ENCODE peak calls at places on chromosomes 7 and 10, in seven cellular contexts. R, J, U, B, L, Y and V are unnamed samples.
A peak's percentile ranks its signal among the peaks of the same experiment; 100 is the strongest.

GRCh38 chr10:34743804-34744203 is 71.3 kb downstream of the PARD3 start:
- DNase-seq in R (peak; percentile 65), J (peak; percentile 36), U (no peak), B (no peak), L (no peak), Y (no peak), V (peak; percentile 49)

GRCh38 chr10:114061794-114062193 is 18.1 kb downstream of the ADRB1 start:
- DNase-seq in R (no peak), J (no peak), U (no peak), B (no peak), L (no peak), Y (no peak), V (no peak)

GRCh38 chr7:124603066-124603465 is 162.5 kb downstream of the GPR37 start:
- DNase-seq in R (no peak), J (no peak), U (no peak), B (no peak), L (no peak), Y (no peak), V (no peak)

GRCh38 chr10:131997366-131998049 is 15.8 kb upstream of the BNIP3 start:
- DNase-seq in R (peak; percentile 69), J (peak; percentile 73), U (no peak), B (no peak), L (peak; percentile 70), Y (no peak), V (peak; percentile 97)

GRCh38 chr10:84903320-84903719 is 574.9 kb downstream of the CCSER2 start:
- DNase-seq in R (no peak), J (peak; percentile 11), U (no peak), B (no peak), L (no peak), Y (no peak), V (no peak)

GRCh38 chr10:68871731-68872342 is 29.3 kb upstream of the DDX50 start:
- DNase-seq in R (peak; percentile 48), J (peak; percentile 93), U (no peak), B (no peak), L (peak; percentile 64), Y (no peak), V (peak; percentile 93)

GRCh38 chr10:132558516-132559413 is 21.2 kb downstream of the INPP5A start:
- DNase-seq in R (no peak), J (no peak), U (no peak), B (no peak), L (no peak), Y (no peak), V (no peak)

GRCh38 chr10:8967004-8967530 is 912.6 kb downstream of the GATA3 start:
- DNase-seq in R (no peak), J (no peak), U (no peak), B (no peak), L (no peak), Y (no peak), V (no peak)

GRCh38 chr7:47039899-47040298 is 542.0 kb downstream of the TNS3 start:
- DNase-seq in R (peak; percentile 89), J (no peak), U (no peak), B (no peak), L (no peak), Y (no peak), V (peak; percentile 62)

GRCh38 chr10:32893431-32893830 is 64.6 kb downstream of the ITGB1 start:
- DNase-seq in R (no peak), J (no peak), U (no peak), B (no peak), L (peak; percentile 24), Y (no peak), V (no peak)

GRCh38 chr7:71300603-71301002 is 168.7 kb downstream of the GALNT17 start:
- DNase-seq in R (no peak), J (no peak), U (no peak), B (no peak), L (no peak), Y (no peak), V (no peak)

GRCh38 chr7:17530741-17531417 is 232.4 kb downstream of the AHR start:
- DNase-seq in R (peak; percentile 49), J (no peak), U (peak; percentile 30), B (no peak), L (no peak), Y (no peak), V (no peak)

GRCh38 chr7:494906-495305 is 24.7 kb downstream of the PDGFA start:
- DNase-seq in R (no peak), J (no peak), U (no peak), B (no peak), L (no peak), Y (no peak), V (no peak)

GRCh38 chr10:17038627-17039026 is 91.0 kb downstream of the CUBN start:
- DNase-seq in R (peak; percentile 96), J (no peak), U (no peak), B (no peak), L (no peak), Y (no peak), V (peak; percentile 99)

GRCh38 chr10:107059872-107060271 is 104.6 kb downstream of the SORCS1 start:
- DNase-seq in R (no peak), J (no peak), U (no peak), B (no peak), L (no peak), Y (no peak), V (no peak)

GRCh38 chr7:81478664-81479063 is 291.2 kb downstream of the HGF start:
- DNase-seq in R (no peak), J (peak; percentile 53), U (no peak), B (no peak), L (no peak), Y (no peak), V (no peak)

GRCh38 chr7:128737867-128738390 is 1.2 kb upstream of the CALU start:
- DNase-seq in R (peak; percentile 59), J (peak; percentile 35), U (no peak), B (no peak), L (no peak), Y (no peak), V (peak; percentile 17)

GRCh38 chr7:101114492-101114891 is 12.4 kb upstream of the SERPINE1 start:
- DNase-seq in R (no peak), J (no peak), U (no peak), B (no peak), L (no peak), Y (no peak), V (no peak)

GRCh38 chr10:62112963-62113362 is 155.7 kb downstream of the RTKN2 start:
- DNase-seq in R (no peak), J (no peak), U (no peak), B (no peak), L (no peak), Y (no peak), V (no peak)

GRCh38 chr10:120969219-120969645 is 118.1 kb downstream of the WDR11 start:
- DNase-seq in R (no peak), J (no peak), U (no peak), B (no peak), L (no peak), Y (no peak), V (no peak)

GRCh38 chr10:127006453-127006852 is 101.2 kb downstream of the DOCK1 start:
- DNase-seq in R (no peak), J (no peak), U (no peak), B (no peak), L (no peak), Y (no peak), V (no peak)

GRCh38 chr7:130379551-130380120 is 658 bp upstream of the CPA1 start:
- DNase-seq in R (no peak), J (no peak), U (no peak), B (no peak), L (peak; percentile 9), Y (no peak), V (no peak)

GRCh38 chr10:5988336-5988920 is 11.1 kb upstream of the IL15RA start:
- DNase-seq in R (no peak), J (no peak), U (no peak), B (peak; percentile 6), L (no peak), Y (no peak), V (no peak)